ENCODE peak calls at places on chromosomes 11 and 22, in seven cellular contexts. L is SJSA1, G is small intestine, H is Peyer's patch, F is H9, N is A673, B is A549. Q is an unnamed sample.

GRCh38 chr11:82906236-82906635 is 4.7 kb downstream of the DDIAS start:
- DNase-seq in L (peak; percentile 19), B (no peak), N (peak; percentile 71), H (no peak), G (peak; percentile 36), F (no peak), Q (peak; percentile 43)

GRCh38 chr11:40921256-40921655 is 538.2 kb downstream of the LRRC4C start:
- DNase-seq in L (no peak), B (no peak), G (no peak), N (no peak), H (no peak), F (no peak), Q (no peak)

GRCh38 chr11:112172362-112172994 is 2.8 kb upstream of the BCO2 start:
- DNase-seq in G (no peak), B (no peak), N (no peak), H (no peak), L (no peak), F (no peak), Q (no peak)

GRCh38 chr11:69173925-69174591 is 18.3 kb downstream of the SMIM38 start:
- DNase-seq in N (no peak), L (no peak), H (no peak), G (no peak), B (no peak), F (no peak), Q (no peak)

GRCh38 chr11:115324569-115325432 is 179.4 kb downstream of the CADM1 start:
- DNase-seq in G (peak; percentile 77), N (peak; percentile 77), B (peak; percentile 33), H (no peak), L (peak; percentile 9), F (peak; percentile 34), Q (peak; percentile 81)

GRCh38 chr11:130782361-130783221 is 133.7 kb downstream of the SNX19 start:
- DNase-seq in N (peak; percentile 95), G (no peak), F (no peak), L (peak; percentile 66), B (no peak), H (no peak), Q (no peak)

GRCh38 chr11:32658639-32659406 is 75.2 kb downstream of the EIF3M start:
- DNase-seq in G (no peak), L (peak; percentile 4), N (no peak), F (no peak), H (no peak), B (no peak), Q (no peak)

GRCh38 chr11:1470681-1471611 is 15.6 kb downstream of the MOB2 start:
- DNase-seq in G (no peak), H (no peak), N (no peak), L (no peak), B (no peak), F (no peak), Q (no peak)

GRCh38 chr11:60378359-60378758 is at the start of gene MS4A7:
- DNase-seq in F (no peak), N (no peak), G (no peak), L (no peak), H (no peak), B (no peak), Q (no peak)

GRCh38 chr11:36012410-36012809 is 68.5 kb downstream of the LDLRAD3 start:
- DNase-seq in F (no peak), N (no peak), H (no peak), L (no peak), G (no peak), B (no peak), Q (no peak)

GRCh38 chr11:120339394-120339890 is 3.2 kb downstream of the ARHGEF12 start:
- DNase-seq in G (peak; percentile 57), L (peak; percentile 49), B (no peak), H (no peak), F (no peak), N (peak; percentile 21), Q (peak; percentile 18)

GRCh38 chr11:63623513-63624140 is 9.4 kb upstream of the PLAAT3 start:
- DNase-seq in N (no peak), F (no peak), L (no peak), B (no peak), H (no peak), G (no peak), Q (no peak)

GRCh38 chr11:99257131-99257530 is 236.4 kb downstream of the CNTN5 start:
- DNase-seq in N (no peak), B (no peak), L (no peak), H (no peak), G (no peak), F (no peak), Q (peak; percentile 38)

GRCh38 chr22:49153921-49154320 is 673.8 kb downstream of the BRD1 start:
- DNase-seq in B (no peak), F (no peak), H (peak; percentile 28), N (no peak), G (no peak), L (no peak), Q (no peak)

GRCh38 chr11:108016647-108017046 is 7.9 kb downstream of the CUL5 start:
- DNase-seq in H (no peak), F (no peak), B (no peak), L (no peak), N (no peak), G (no peak), Q (no peak)

GRCh38 chr11:10139081-10139480 is 154.9 kb downstream of the SBF2 start:
- DNase-seq in G (no peak), F (no peak), L (no peak), H (no peak), B (no peak), N (peak; percentile 43), Q (no peak)

GRCh38 chr22:22720201-22720723 is 75.8 kb downstream of the GGTLC2 start:
- DNase-seq in B (no peak), H (no peak), F (peak; percentile 73), N (peak; percentile 80), L (peak; percentile 19), G (peak; percentile 61), Q (peak; percentile 41)

DNA sequence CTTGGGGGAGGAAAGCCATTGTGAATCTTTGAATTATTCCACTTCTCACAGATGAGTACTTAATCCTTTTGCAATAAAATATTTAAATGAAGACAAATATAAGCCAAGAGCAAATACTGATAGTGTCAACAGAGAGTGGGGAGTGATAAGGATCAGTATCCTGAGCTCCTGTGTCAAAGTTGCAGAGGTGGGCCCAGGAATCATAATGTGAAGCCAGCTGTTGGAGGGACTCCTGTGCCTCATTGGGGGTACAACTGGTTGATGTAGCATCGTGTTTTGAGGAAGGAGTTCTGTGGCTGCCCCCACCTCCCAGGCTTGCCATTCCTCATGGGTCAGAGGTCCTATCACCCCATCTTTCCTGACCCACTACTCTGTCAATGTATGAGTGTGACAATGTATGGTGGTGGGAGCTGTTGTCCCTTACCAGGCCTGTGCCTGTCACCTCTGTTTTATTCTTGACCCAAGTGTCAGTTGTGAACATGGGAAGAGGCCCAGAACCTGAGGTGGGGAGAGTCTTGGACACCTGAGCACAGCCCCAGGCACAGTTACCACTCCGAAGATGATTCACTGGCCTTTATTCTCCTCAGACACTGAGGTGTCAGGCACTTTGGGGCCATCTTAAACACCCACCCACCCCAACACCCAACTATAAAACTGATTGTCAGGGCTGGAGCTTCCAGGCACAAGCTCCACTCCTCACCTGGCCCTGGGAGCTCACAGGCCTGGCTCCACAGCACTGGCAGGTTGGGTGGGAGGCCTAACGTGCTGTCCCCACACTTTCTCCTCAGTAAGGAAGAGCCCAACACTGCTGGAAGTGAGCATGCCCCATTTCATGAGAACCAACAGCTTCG is 38.4 kb downstream of the KCNQ1OT1 start:
- DNase-seq in F (no peak), B (no peak), N (no peak), H (no peak), L (no peak), G (no peak), Q (no peak)
- H3K9me3 ChIP-seq in F (peaks cover 35% of the 10 kb centered on the region), B (peaks cover 74% of the 10 kb centered on the region), N (peaks cover 59% of the 10 kb centered on the region), H (peaks cover 23% of the 10 kb centered on the region), L (peaks cover 28% of the 10 kb centered on the region), G (no peaks in the 10 kb centered on the region), Q (peaks cover 22% of the 10 kb centered on the region)

DNA sequence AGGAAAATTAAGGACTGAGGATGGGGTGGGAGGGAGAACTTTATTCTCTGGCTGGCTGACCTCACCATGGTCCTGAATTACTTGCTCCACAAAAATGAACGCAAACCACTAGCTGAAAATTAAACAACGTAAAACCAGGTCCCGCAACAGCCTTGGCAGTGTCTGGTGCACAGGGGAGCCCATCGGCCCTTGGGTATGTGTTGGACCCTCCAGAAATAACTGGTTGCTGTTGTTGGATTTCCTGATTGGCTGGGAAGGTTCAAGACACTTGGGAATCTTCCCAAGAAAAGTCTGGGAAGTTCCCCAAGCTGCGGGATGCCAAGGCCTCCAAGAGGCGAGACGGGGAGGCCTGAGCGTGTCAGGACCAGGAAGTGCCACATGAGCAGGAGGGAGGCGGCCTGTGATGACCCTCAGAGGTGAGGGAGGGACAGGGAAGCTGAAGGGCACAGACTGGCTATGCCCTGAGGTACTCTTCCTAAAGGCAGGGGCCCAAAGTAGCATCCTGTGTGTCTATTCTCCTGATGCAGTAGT is 10.4 kb upstream of the RASL10A start:
- DNase-seq in B (no peak), H (no peak), F (no peak), N (no peak), L (no peak), G (no peak), Q (no peak)
- H3K4me1 ChIP-seq in B (no peaks in the 10 kb centered on the region), H (no peaks in the 10 kb centered on the region), F (no peaks in the 10 kb centered on the region), N (no peaks in the 10 kb centered on the region), L (no peaks in the 10 kb centered on the region), G (no peaks in the 10 kb centered on the region), Q (no peaks in the 10 kb centered on the region)

DNA sequence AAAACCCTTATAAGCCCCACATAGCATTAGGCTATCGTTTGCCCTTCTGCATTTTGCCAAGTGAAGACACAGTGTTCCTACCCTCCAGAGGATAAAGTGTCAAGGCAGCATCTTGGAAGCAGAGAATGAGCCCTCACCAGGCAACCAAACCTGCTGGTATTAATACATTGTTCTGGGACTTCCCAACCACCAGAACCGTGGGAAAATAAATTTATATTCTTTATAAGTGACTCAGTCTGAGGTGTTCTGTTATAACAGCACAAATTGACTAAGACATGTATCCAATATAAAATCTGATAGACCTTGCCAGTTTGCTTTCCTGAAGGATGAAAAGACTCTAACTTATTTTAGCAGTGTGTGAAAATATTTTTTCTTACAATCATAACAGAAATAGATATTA is 792.5 kb upstream of the LRRC4C start:
- DNase-seq in H (no peak), G (no peak), N (no peak), L (no peak), B (no peak), F (no peak), Q (no peak)
- H3K9me3 ChIP-seq in H (no peaks in the 10 kb centered on the region), G (no peaks in the 10 kb centered on the region), N (peaks cover 30% of the 10 kb centered on the region), L (peaks cover 7% of the 10 kb centered on the region), B (no peaks in the 10 kb centered on the region), F (no peaks in the 10 kb centered on the region), Q (no peaks in the 10 kb centered on the region)

GRCh38 chr11:66123902-66124301 is 53.8 kb downstream of the PACS1 start:
- DNase-seq in L (no peak), F (no peak), B (no peak), H (no peak), N (no peak), G (no peak), Q (no peak)
- H3K4me1 ChIP-seq in L (peaks cover 43% of the 10 kb centered on the region), F (peaks cover 17% of the 10 kb centered on the region), B (peaks cover 74% of the 10 kb centered on the region), H (peaks cover 3% of the 10 kb centered on the region), N (peaks cover 47% of the 10 kb centered on the region), G (peaks cover 10% of the 10 kb centered on the region), Q (peaks cover 34% of the 10 kb centered on the region)

DNA sequence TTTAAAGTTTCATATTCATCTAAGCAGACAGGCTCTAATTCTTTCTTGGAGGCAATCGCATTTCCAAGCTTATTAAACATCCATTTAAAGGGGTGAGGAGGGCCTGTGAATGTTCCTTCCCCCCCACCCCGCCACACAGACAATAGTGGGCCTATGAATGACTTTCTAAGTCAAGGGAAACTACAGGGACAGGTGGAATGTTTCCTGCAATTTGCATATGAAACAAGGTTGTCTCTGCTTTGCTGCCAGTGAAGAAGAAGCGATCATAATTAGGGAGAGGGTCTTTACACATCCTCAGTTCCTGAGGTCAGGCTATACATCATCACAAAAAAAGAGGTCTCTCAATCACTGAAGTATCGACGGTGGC is 127.9 kb upstream of the OPCML start:
- DNase-seq in H (no peak), L (no peak), G (no peak), B (no peak), N (no peak), F (peak; percentile 25), Q (no peak)
- H3K9me3 ChIP-seq in H (no peaks in the 10 kb centered on the region), L (no peaks in the 10 kb centered on the region), G (no peaks in the 10 kb centered on the region), B (no peaks in the 10 kb centered on the region), N (peaks cover 4% of the 10 kb centered on the region), F (no peaks in the 10 kb centered on the region), Q (no peaks in the 10 kb centered on the region)

Q was measured in hepatocyte.